ENCODE peak calls at places on chromosomes 7 and 10, in eight cellular contexts. H is breast epithelium, Y is K562, R is body of pancreas, K is HCT116, O is A549, M is GM12891, P is erythroblast. I is an unnamed sample.

GRCh38 chr7:28836661-28837060 is 121.5 kb downstream of the TRIL start:
- DNase-seq in Y (no peak), O (no peak), M (no peak), K (no peak), R (no peak), H (no peak), P (no peak), I (no peak)

GRCh38 chr10:77201135-77202111 is 436.2 kb downstream of the KCNMA1 start:
- DNase-seq in H (no peak), M (no peak), K (no peak), R (no peak), O (no peak), P (no peak), Y (no peak), I (no peak)

GRCh38 chr10:24307696-24308476 is 98.9 kb downstream of the KIAA1217 start:
- DNase-seq in R (no peak), H (no peak), K (no peak), P (no peak), O (no peak), M (no peak), Y (no peak), I (no peak)

GRCh38 chr7:44547536-44548221 is 6.5 kb upstream of the NPC1L1 start:
- DNase-seq in O (no peak), Y (no peak), P (no peak), H (no peak), R (no peak), M (no peak), K (no peak), I (no peak)

GRCh38 chr7:2870471-2870941 is 26.4 kb upstream of the GNA12 start:
- DNase-seq in Y (no peak), R (peak; percentile 24), P (no peak), O (peak; percentile 34), H (no peak), M (no peak), K (peak; percentile 39), I (no peak)

GRCh38 chr10:133161486-133162051 is 1.6 kb downstream of the KNDC1 start:
- DNase-seq in O (no peak), M (no peak), K (no peak), H (peak; percentile 27), Y (no peak), R (no peak), P (no peak), I (no peak)

GRCh38 chr10:14084875-14085274 is 245.8 kb downstream of the FRMD4A start:
- DNase-seq in K (no peak), O (peak; percentile 6), M (no peak), R (no peak), Y (no peak), P (no peak), H (no peak), I (no peak)

GRCh38 chr10:114397651-114398145 is 6.6 kb downstream of the AFAP1L2 start:
- DNase-seq in M (no peak), O (no peak), R (no peak), K (no peak), Y (no peak), H (no peak), P (no peak), I (no peak)

GRCh38 chr10:129964611-129965417 is 740 bp upstream of the EBF3 start:
- DNase-seq in P (no peak), H (no peak), R (no peak), Y (no peak), K (no peak), O (no peak), M (no peak), I (peak; percentile 85)

GRCh38 chr10:104254493-104255243 is at the start of gene GSTO1:
- DNase-seq in R (peak; percentile 71), Y (peak; percentile 66), K (peak; percentile 51), M (peak; percentile 61), P (peak; percentile 78), H (peak; percentile 74), O (peak; percentile 77), I (peak; percentile 89)

GRCh38 chr10:129417882-129418281 is 49.2 kb upstream of the MGMT start:
- DNase-seq in O (no peak), R (no peak), K (no peak), M (no peak), Y (no peak), P (no peak), H (no peak), I (no peak)

GRCh38 chr10:27359792-27360320 is 119.3 kb upstream of the ACBD5 start:
- DNase-seq in Y (no peak), H (no peak), O (no peak), K (no peak), R (no peak), M (no peak), P (no peak), I (no peak)

GRCh38 chr10:114917927-114918672 is 19.9 kb upstream of the TRUB1 start:
- DNase-seq in H (no peak), O (peak; percentile 63), M (no peak), P (no peak), K (no peak), R (no peak), Y (no peak), I (no peak)

GRCh38 chr10:100672199-100672598 is 73.2 kb upstream of the PAX2 start:
- DNase-seq in Y (no peak), R (no peak), P (no peak), H (no peak), K (no peak), O (no peak), M (no peak), I (no peak)

GRCh38 chr7:55469271-55469681 is 103.0 kb downstream of the VOPP1 start:
- DNase-seq in R (no peak), O (no peak), H (no peak), Y (no peak), K (no peak), M (no peak), P (no peak), I (no peak)

GRCh38 chr7:131265227-131265626 is 62.4 kb upstream of the MKLN1 start:
- DNase-seq in M (no peak), Y (no peak), O (no peak), R (no peak), P (no peak), H (no peak), K (no peak), I (no peak)

GRCh38 chr10:91901784-91902677 is 7.3 kb downstream of the FGFBP3 start:
- DNase-seq in K (peak; percentile 42), O (peak; percentile 80), Y (no peak), R (no peak), H (no peak), P (peak; percentile 70), M (no peak), I (no peak)

GRCh38 chr10:51706225-51706624 is 6.8 kb upstream of the CSTF2T start:
- DNase-seq in M (no peak), P (no peak), Y (no peak), K (no peak), H (no peak), R (peak; percentile 82), O (no peak), I (no peak)

GRCh38 chr10:92990615-92991014 is 70.0 kb upstream of the CYP26C1 start:
- DNase-seq in R (no peak), O (no peak), K (no peak), M (peak; percentile 4), Y (peak; percentile 8), H (no peak), P (peak; percentile 40), I (no peak)

GRCh38 chr10:103021897-103022286 is 103.8 kb downstream of the CNNM2 start:
- DNase-seq in H (no peak), K (no peak), R (no peak), O (peak; percentile 80), Y (no peak), P (no peak), M (no peak), I (no peak)

GRCh38 chr7:100722480-100723212 is 2.4 kb downstream of the EPO start:
- DNase-seq in O (no peak), M (no peak), P (no peak), H (no peak), K (no peak), Y (no peak), R (peak; percentile 89), I (no peak)

GRCh38 chr7:69780377-69780776 is 182.1 kb downstream of the AUTS2 start:
- DNase-seq in R (no peak), O (peak; percentile 18), M (no peak), H (no peak), K (no peak), Y (no peak), P (no peak), I (no peak)

GRCh38 chr10:119441151-119441821 is 101.2 kb downstream of the RGS10 start:
- DNase-seq in O (no peak), R (no peak), M (no peak), K (no peak), P (no peak), H (no peak), Y (no peak), I (no peak)

GRCh38 chr7:77797734-77798393 is 370 bp downstream of the TMEM60 start:
- DNase-seq in K (no peak), R (no peak), P (no peak), H (no peak), M (no peak), O (no peak), Y (no peak), I (no peak)
- TF ChIP-seq POLR2A in K (no peak), R (no peak), P (no peak), H (no peak), M (no peak), O (peak; percentile 20), Y (peak; percentile 81), I (no peak)

GRCh38 chr10:22316286-22317120 is at the start of gene COMMD3:
- DNase-seq in O (peak; percentile 87), H (peak; percentile 83), K (no peak), M (no peak), Y (peak; percentile 66), P (peak; percentile 94), R (peak; percentile 86), I (peak; percentile 94)
- TF ChIP-seq POLR2A in O (peak; percentile 94), H (peak; percentile 42), K (peak; percentile 82), M (peak; percentile 84), Y (peak; percentile 89), P (peak; percentile 90), R (peak; percentile 91), I (no peak)

DNA sequence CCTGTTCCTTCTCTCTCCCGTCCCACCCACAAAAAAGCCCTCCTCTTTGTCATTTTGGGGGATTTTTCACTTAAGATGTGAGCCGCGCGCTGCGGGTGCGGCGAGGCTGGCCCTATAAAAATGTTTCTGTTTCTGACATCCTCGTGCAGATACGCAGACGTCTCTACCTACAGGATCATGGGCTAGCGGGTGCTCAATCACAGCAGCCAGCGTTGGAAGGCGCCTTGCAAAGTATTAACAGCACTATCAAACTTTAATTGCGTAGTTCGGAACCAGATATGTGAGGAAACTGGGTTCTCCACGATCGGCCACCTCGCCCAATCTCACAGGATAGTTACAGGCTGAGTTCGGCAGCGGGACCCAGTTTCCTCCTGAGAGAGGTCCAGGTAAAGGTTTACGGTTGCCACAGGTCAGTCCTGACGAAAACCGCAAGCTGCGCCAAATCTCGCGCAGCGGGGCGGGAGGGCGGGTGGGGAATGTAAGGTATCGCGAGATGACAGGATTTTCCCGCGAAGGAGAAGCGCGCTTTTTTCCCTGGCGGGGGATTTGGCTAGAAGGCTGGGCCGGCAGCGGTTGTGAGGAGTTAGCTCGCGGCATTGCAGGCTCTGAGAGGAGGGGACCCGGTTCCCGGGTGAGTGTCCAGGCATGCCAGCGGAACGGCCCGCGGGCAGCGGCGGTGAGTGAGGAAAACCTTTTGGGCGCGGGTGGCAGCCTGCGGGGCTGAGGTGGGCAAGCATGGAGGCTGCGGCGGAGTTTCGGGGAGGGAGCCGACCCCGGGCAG is at the start of gene HELLS:
- DNase-seq in Y (peak; percentile 84), O (peak; percentile 90), H (peak; percentile 76), M (peak; percentile 69), R (peak; percentile 88), K (peak; percentile 78), P (peak; percentile 92), I (peak; percentile 91)
- TF ChIP-seq POLR2A in Y (peak; percentile 81), O (peak; percentile 48), H (no peak), M (peak; percentile 71), R (peak; percentile 38), K (peak; percentile 80), P (peak; percentile 58), I (no peak)

GRCh38 chr7:6636741-6637543 is at the start of gene ZNF316:
- DNase-seq in M (peak; percentile 91), R (peak; percentile 62), P (peak; percentile 78), Y (peak; percentile 90), H (peak; percentile 64), K (no peak), O (peak; percentile 33), I (no peak)
- TF ChIP-seq POLR2A in M (peak; percentile 39), R (peak; percentile 59), P (peak; percentile 27), Y (peak; percentile 56), H (no peak), K (no peak), O (peak; percentile 61), I (peak; percentile 36)